ENCODE peak calls at places on chromosomes 13 and 19, in four cellular contexts. P, D, E and O are unnamed samples.
A peak's percentile ranks its signal among the peaks of the same experiment; 100 is the strongest.

GRCh38 chr13:27450921-27451461 is 627 bp upstream of the MTIF3 start:
- DNase-seq in P (peak; percentile 82), D (peak; percentile 57), E (peak; percentile 57), O (no peak)

GRCh38 chr13:19959141-19959830 is 759 bp downstream of the ZMYM2 start:
- DNase-seq in P (no peak), D (peak; percentile 52), E (peak; percentile 48), O (peak; percentile 78)

GRCh38 chr13:38687246-38688229 is 661 bp downstream of the FREM2 start:
- DNase-seq in P (no peak), D (peak; percentile 18), E (peak; percentile 36), O (no peak)

GRCh38 chr19:15701757-15702589 is 25.9 kb upstream of the OR10H2 start:
- DNase-seq in P (no peak), D (no peak), E (no peak), O (no peak)

GRCh38 chr19:8631425-8631819 is 989 bp downstream of the NFILZ start:
- DNase-seq in P (no peak), D (peak; percentile 62), E (peak; percentile 94), O (no peak)

GRCh38 chr13:83065136-83065535 is 817.1 kb downstream of the SLITRK1 start:
- DNase-seq in P (peak; percentile 68), D (peak; percentile 34), E (peak; percentile 87), O (no peak)

GRCh38 chr19:3171894-3172679 is 6.5 kb upstream of the S1PR4 start:
- DNase-seq in P (no peak), D (no peak), E (no peak), O (peak; percentile 41)

GRCh38 chr13:94706854-94707399 is 5.4 kb downstream of the SOX21 start:
- DNase-seq in P (no peak), D (no peak), E (peak; percentile 8), O (no peak)

GRCh38 chr13:34748078-34748477 is 194.0 kb upstream of the NBEA start:
- DNase-seq in P (peak; percentile 64), D (peak; percentile 82), E (peak; percentile 65), O (no peak)

GRCh38 chr13:101576452-101576851 is 124.0 kb downstream of the ITGBL1 start:
- DNase-seq in P (no peak), D (peak; percentile 78), E (peak; percentile 31), O (no peak)

GRCh38 chr13:75402787-75403186 is 79.2 kb downstream of the TBC1D4 start:
- DNase-seq in P (no peak), D (no peak), E (no peak), O (no peak)

GRCh38 chr13:32734511-32734910 is 148.3 kb downstream of the PDS5B start:
- DNase-seq in P (no peak), D (peak; percentile 86), E (peak; percentile 62), O (no peak)

GRCh38 chr13:75465236-75465635 is 16.7 kb downstream of the TBC1D4 start:
- DNase-seq in P (no peak), D (no peak), E (no peak), O (no peak)

GRCh38 chr13:38803566-38803965 is 116.7 kb downstream of the FREM2 start:
- DNase-seq in P (no peak), D (no peak), E (no peak), O (no peak)

GRCh38 chr19:40286674-40287421 is 1.7 kb upstream of the AKT2 start:
- DNase-seq in P (no peak), D (no peak), E (no peak), O (no peak)

GRCh38 chr13:33611016-33611805 is 206.7 kb upstream of the RFC3 start:
- DNase-seq in P (peak; percentile 51), D (peak; percentile 68), E (peak; percentile 74), O (no peak)

GRCh38 chr19:18020212-18021067 is 12.5 kb downstream of the ARRDC2 start:
- DNase-seq in P (no peak), D (peak; percentile 69), E (peak; percentile 42), O (no peak)

GRCh38 chr13:46905249-46905648 is 8.4 kb upstream of the HTR2A start:
- DNase-seq in P (no peak), D (peak; percentile 20), E (no peak), O (peak; percentile 50)

GRCh38 chr13:105311094-105311493 is 1224.4 kb downstream of the EFNB2 start:
- DNase-seq in P (no peak), D (no peak), E (no peak), O (no peak)

GRCh38 chr13:72808917-72809500 is 27.1 kb downstream of the PIBF1 start:
- DNase-seq in P (no peak), D (peak; percentile 45), E (peak; percentile 26), O (peak; percentile 12)

GRCh38 chr13:98384739-98385138 is 192.2 kb downstream of the STK24 start:
- DNase-seq in P (peak; percentile 76), D (peak; percentile 61), E (peak; percentile 76), O (no peak)

GRCh38 chr19:15672580-15673175 is at the start of gene CYP4F12:
- DNase-seq in P (no peak), D (peak; percentile 25), E (no peak), O (no peak)

GRCh38 chr19:42018503-42019193 is 24.6 kb upstream of the ATP1A3 start:
- DNase-seq in P (no peak), D (peak; percentile 48), E (no peak), O (no peak)

GRCh38 chr19:2729943-2730818 is 9.0 kb upstream of the DIRAS1 start:
- DNase-seq in P (no peak), D (no peak), E (no peak), O (no peak)

GRCh38 chr19:40808021-40808325 is 9.0 kb downstream of the EGLN2 start:
- DNase-seq in P (no peak), D (no peak), E (no peak), O (no peak)

GRCh38 chr19:40717325-40717879 is 490 bp downstream of the ITPKC start:
- DNase-seq in P (no peak), D (no peak), E (no peak), O (no peak)

GRCh38 chr19:50695251-50696064 is 24.1 kb downstream of the SHANK1 start:
- DNase-seq in P (no peak), D (no peak), E (no peak), O (no peak)

GRCh38 chr19:12260861-12261260 is 33.8 kb downstream of the ZNF44 start:
- DNase-seq in P (no peak), D (no peak), E (no peak), O (no peak)

GRCh38 chr19:17909017-17909732 is 23.6 kb upstream of the CCDC124 start:
- DNase-seq in P (no peak), D (no peak), E (peak; percentile 2), O (no peak)

GRCh38 chr13:75687145-75687763 is 51.1 kb downstream of the LMO7 start:
- DNase-seq in P (no peak), D (peak; percentile 74), E (peak; percentile 62), O (no peak)

GRCh38 chr19:44988896-44989563 is 12.2 kb upstream of the RELB start:
- DNase-seq in P (no peak), D (peak; percentile 70), E (peak; percentile 48), O (peak; percentile 79)

GRCh38 chr19:32873560-32873959 is 4.0 kb upstream of the SLC7A9 start:
- DNase-seq in P (no peak), D (no peak), E (no peak), O (no peak)

GRCh38 chr19:40474737-40475136 is 7.9 kb downstream of the SPTBN4 start:
- DNase-seq in P (no peak), D (no peak), E (no peak), O (no peak)

GRCh38 chr19:6677924-6678689 is 8.1 kb upstream of the TNFSF14 start:
- DNase-seq in P (no peak), D (peak; percentile 46), E (no peak), O (no peak)

GRCh38 chr19:2706251-2706650 is 3.8 kb upstream of the GNG7 start:
- DNase-seq in P (no peak), D (no peak), E (no peak), O (no peak)

GRCh38 chr19:13729859-13730258 is 34.5 kb upstream of the MRI1 start:
- DNase-seq in P (no peak), D (no peak), E (peak; percentile 20), O (no peak)

GRCh38 chr19:2627319-2627829 is 75.1 kb downstream of the GNG7 start:
- DNase-seq in P (peak; percentile 98), D (peak; percentile 99), E (peak; percentile 98), O (peak; percentile 67)

DNA sequence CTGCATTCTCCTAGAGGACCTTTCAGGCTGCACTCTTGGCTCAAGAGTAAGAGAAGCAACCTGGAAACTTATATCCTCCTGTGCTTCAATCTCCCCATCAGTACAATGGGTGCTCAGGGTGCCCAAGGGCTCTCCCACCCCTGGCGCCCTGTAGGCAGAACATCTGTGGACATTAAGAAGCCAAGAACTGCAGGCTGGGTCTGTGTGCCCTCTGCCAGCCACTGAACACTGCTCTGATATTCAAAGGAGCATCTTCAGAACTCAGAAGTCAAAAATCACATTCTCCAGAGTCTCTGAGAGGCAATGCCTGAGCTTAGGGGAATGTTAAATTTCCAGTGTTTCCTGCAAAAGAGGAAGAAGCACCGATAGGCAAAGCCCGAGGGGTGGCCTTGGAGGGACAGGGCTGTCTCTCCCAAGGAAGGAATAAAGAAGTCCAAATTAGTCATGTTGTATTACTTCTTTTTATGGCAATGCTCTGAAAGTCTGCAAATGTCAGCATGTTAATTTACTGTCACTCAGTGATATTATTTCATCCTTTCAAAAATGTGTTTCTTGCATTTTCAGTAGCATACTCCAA is 88.1 kb downstream of the TSHZ3 start:
- DNase-seq in P (no peak), D (no peak), E (no peak), O (no peak)
- TF ChIP-seq CTCF in P (no peak), D (no peak), E (no peak), O (no peak)

GRCh38 chr13:91493442-91493841 is 95.0 kb downstream of the GPC5 start:
- DNase-seq in P (no peak), D (no peak), E (no peak), O (no peak)
- TF ChIP-seq CTCF in P (no peak), D (no peak), E (no peak), O (no peak)

GRCh38 chr19:52590728-52591127 is 20.6 kb downstream of the ZNF701 start:
- DNase-seq in P (no peak), D (no peak), E (no peak), O (no peak)
- TF ChIP-seq CTCF in P (no peak), D (no peak), E (no peak), O (no peak)

GRCh38 chr13:50188696-50189095 is 173.5 kb downstream of the KCNRG start:
- DNase-seq in P (no peak), D (no peak), E (no peak), O (no peak)

GRCh38 chr13:50192272-50192813 is 177.1 kb downstream of the KCNRG start:
- DNase-seq in P (no peak), D (no peak), E (no peak), O (no peak)

GRCh38 chr13:50191004-50191403 is 175.8 kb downstream of the KCNRG start:
- DNase-seq in P (no peak), D (no peak), E (no peak), O (no peak)

GRCh38 chr13:50187352-50188029 is 172.2 kb downstream of the KCNRG start:
- DNase-seq in P (no peak), D (no peak), E (no peak), O (no peak)

DNA sequence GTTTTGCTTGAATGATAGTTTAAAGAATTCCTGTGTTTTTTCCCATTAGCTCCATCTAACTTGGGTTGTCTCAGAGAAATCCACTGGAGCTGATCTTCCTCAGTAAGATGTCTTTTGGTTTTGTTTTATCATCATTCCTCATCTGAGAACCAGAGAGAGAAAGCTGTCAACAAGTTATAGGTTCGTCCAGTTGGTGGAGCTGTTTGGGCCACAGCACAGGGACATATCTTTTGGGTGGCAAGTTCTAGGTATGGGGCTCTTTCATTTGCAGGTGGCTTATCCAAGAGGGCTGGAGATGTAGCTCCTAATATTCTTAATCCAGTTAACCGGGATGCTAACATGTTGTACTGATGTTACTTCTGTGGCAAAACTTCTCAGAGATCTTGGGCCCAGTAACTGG is 174.2 kb downstream of the KCNRG start:
- DNase-seq in P (no peak), D (no peak), E (no peak), O (peak; percentile 5)
- TF ChIP-seq CTCF in P (peak; percentile 29), D (no peak), E (no peak), O (no peak)